ENCODE peak calls at places on chromosomes 16 and 17, in four cellular contexts. One of them, this sample, is unnamed.

GRCh38 chr17:78343433-78344201 is 16.3 kb downstream of the SOCS3 start:
- DNase-seq in amniotic stem cell: no peak
- DNase-seq in stimulated activated CD4-positive, alpha-beta T cell treated with anti-CD3 and anti-CD28 coated beads, Interleukin-2, amount 100 ng/mL, for 4 hours: peak
- DNase-seq in left lung: peak
- DNase-seq in this sample: no peak

GRCh38 chr17:8016632-8017424 is 14.4 kb downstream of the GUCY2D start:
- DNase-seq in amniotic stem cell: no peak
- DNase-seq in stimulated activated CD4-positive, alpha-beta T cell treated with anti-CD3 and anti-CD28 coated beads, Interleukin-2, amount 100 ng/mL, for 4 hours: no peak
- DNase-seq in left lung: peak
- DNase-seq in this sample: peak

GRCh38 chr17:5809580-5810188 is 225.4 kb upstream of the NLRP1 start:
- DNase-seq in amniotic stem cell: no peak
- DNase-seq in stimulated activated CD4-positive, alpha-beta T cell treated with anti-CD3 and anti-CD28 coated beads, Interleukin-2, amount 100 ng/mL, for 4 hours: no peak
- DNase-seq in left lung: no peak
- DNase-seq in this sample: no peak

GRCh38 chr17:19342611-19343255 is 19.8 kb downstream of the B9D1 start:
- DNase-seq in amniotic stem cell: no peak
- DNase-seq in stimulated activated CD4-positive, alpha-beta T cell treated with anti-CD3 and anti-CD28 coated beads, Interleukin-2, amount 100 ng/mL, for 4 hours: no peak
- DNase-seq in left lung: no peak
- DNase-seq in this sample: peak

GRCh38 chr16:11285842-11286241 is 4.7 kb upstream of the PRM1 start:
- DNase-seq in amniotic stem cell: no peak
- DNase-seq in stimulated activated CD4-positive, alpha-beta T cell treated with anti-CD3 and anti-CD28 coated beads, Interleukin-2, amount 100 ng/mL, for 4 hours: no peak
- DNase-seq in left lung: no peak
- DNase-seq in this sample: no peak

GRCh38 chr16:87012954-87013938 is 303.9 kb downstream of the C16orf95 start:
- DNase-seq in amniotic stem cell: no peak
- DNase-seq in stimulated activated CD4-positive, alpha-beta T cell treated with anti-CD3 and anti-CD28 coated beads, Interleukin-2, amount 100 ng/mL, for 4 hours: no peak
- DNase-seq in left lung: no peak
- DNase-seq in this sample: no peak

GRCh38 chr17:58525239-58525638 is 10.8 kb upstream of the MTMR4 start:
- DNase-seq in amniotic stem cell: no peak
- DNase-seq in stimulated activated CD4-positive, alpha-beta T cell treated with anti-CD3 and anti-CD28 coated beads, Interleukin-2, amount 100 ng/mL, for 4 hours: no peak
- DNase-seq in left lung: no peak
- DNase-seq in this sample: peak

GRCh38 chr16:67563708-67564468 is 1.6 kb downstream of the CTCF start:
- DNase-seq in amniotic stem cell: no peak
- DNase-seq in stimulated activated CD4-positive, alpha-beta T cell treated with anti-CD3 and anti-CD28 coated beads, Interleukin-2, amount 100 ng/mL, for 4 hours: no peak
- DNase-seq in left lung: no peak
- DNase-seq in this sample: no peak

GRCh38 chr17:68518063-68518815 is 6.0 kb downstream of the PRKAR1A start:
- DNase-seq in amniotic stem cell: no peak
- DNase-seq in stimulated activated CD4-positive, alpha-beta T cell treated with anti-CD3 and anti-CD28 coated beads, Interleukin-2, amount 100 ng/mL, for 4 hours: no peak
- DNase-seq in left lung: no peak
- DNase-seq in this sample: no peak

GRCh38 chr16:69499541-69500255 is 66.1 kb upstream of the NFAT5 start:
- DNase-seq in amniotic stem cell: no peak
- DNase-seq in stimulated activated CD4-positive, alpha-beta T cell treated with anti-CD3 and anti-CD28 coated beads, Interleukin-2, amount 100 ng/mL, for 4 hours: no peak
- DNase-seq in left lung: no peak
- DNase-seq in this sample: no peak

GRCh38 chr17:56838687-56839086 is 4.7 kb downstream of the DGKE start:
- DNase-seq in amniotic stem cell: no peak
- DNase-seq in stimulated activated CD4-positive, alpha-beta T cell treated with anti-CD3 and anti-CD28 coated beads, Interleukin-2, amount 100 ng/mL, for 4 hours: no peak
- DNase-seq in left lung: no peak
- DNase-seq in this sample: no peak

GRCh38 chr16:59886021-59886420 is 1151.9 kb upstream of the GOT2 start:
- DNase-seq in amniotic stem cell: no peak
- DNase-seq in stimulated activated CD4-positive, alpha-beta T cell treated with anti-CD3 and anti-CD28 coated beads, Interleukin-2, amount 100 ng/mL, for 4 hours: no peak
- DNase-seq in left lung: no peak
- DNase-seq in this sample: peak

GRCh38 chr16:4882261-4882632 is 35.0 kb downstream of the UBN1 start:
- DNase-seq in amniotic stem cell: no peak
- DNase-seq in stimulated activated CD4-positive, alpha-beta T cell treated with anti-CD3 and anti-CD28 coated beads, Interleukin-2, amount 100 ng/mL, for 4 hours: no peak
- DNase-seq in left lung: no peak
- DNase-seq in this sample: no peak

GRCh38 chr16:88069397-88070168 is 118.3 kb downstream of the BANP start:
- DNase-seq in amniotic stem cell: no peak
- DNase-seq in stimulated activated CD4-positive, alpha-beta T cell treated with anti-CD3 and anti-CD28 coated beads, Interleukin-2, amount 100 ng/mL, for 4 hours: no peak
- DNase-seq in left lung: peak
- DNase-seq in this sample: no peak

GRCh38 chr16:57929250-57929649 is 41.7 kb downstream of the CNGB1 start:
- DNase-seq in amniotic stem cell: no peak
- DNase-seq in stimulated activated CD4-positive, alpha-beta T cell treated with anti-CD3 and anti-CD28 coated beads, Interleukin-2, amount 100 ng/mL, for 4 hours: no peak
- DNase-seq in left lung: no peak
- DNase-seq in this sample: no peak

GRCh38 chr17:789160-789840 is 7.1 kb downstream of the MRM3 start:
- DNase-seq in amniotic stem cell: no peak
- DNase-seq in stimulated activated CD4-positive, alpha-beta T cell treated with anti-CD3 and anti-CD28 coated beads, Interleukin-2, amount 100 ng/mL, for 4 hours: no peak
- DNase-seq in left lung: no peak
- DNase-seq in this sample: no peak

GRCh38 chr16:75550211-75550662 is 5.8 kb downstream of the TMEM231 start:
- DNase-seq in amniotic stem cell: no peak
- DNase-seq in stimulated activated CD4-positive, alpha-beta T cell treated with anti-CD3 and anti-CD28 coated beads, Interleukin-2, amount 100 ng/mL, for 4 hours: no peak
- DNase-seq in left lung: no peak
- DNase-seq in this sample: no peak

GRCh38 chr16:11129378-11129781 is 126.6 kb downstream of the SOCS1 start:
- DNase-seq in amniotic stem cell: no peak
- DNase-seq in stimulated activated CD4-positive, alpha-beta T cell treated with anti-CD3 and anti-CD28 coated beads, Interleukin-2, amount 100 ng/mL, for 4 hours: no peak
- DNase-seq in left lung: no peak
- DNase-seq in this sample: no peak

GRCh38 chr16:68995011-68995504 is 110.4 kb upstream of the HAS3 start:
- DNase-seq in amniotic stem cell: no peak
- DNase-seq in stimulated activated CD4-positive, alpha-beta T cell treated with anti-CD3 and anti-CD28 coated beads, Interleukin-2, amount 100 ng/mL, for 4 hours: no peak
- DNase-seq in left lung: no peak
- DNase-seq in this sample: no peak

GRCh38 chr17:46876353-46876887 is 25.0 kb downstream of the WNT9B start:
- DNase-seq in amniotic stem cell: no peak
- DNase-seq in stimulated activated CD4-positive, alpha-beta T cell treated with anti-CD3 and anti-CD28 coated beads, Interleukin-2, amount 100 ng/mL, for 4 hours: no peak
- DNase-seq in left lung: no peak
- DNase-seq in this sample: no peak

GRCh38 chr16:86406056-86406455 is 104.3 kb upstream of the FOXF1 start:
- DNase-seq in amniotic stem cell: no peak
- DNase-seq in stimulated activated CD4-positive, alpha-beta T cell treated with anti-CD3 and anti-CD28 coated beads, Interleukin-2, amount 100 ng/mL, for 4 hours: no peak
- DNase-seq in left lung: no peak
- DNase-seq in this sample: no peak

GRCh38 chr17:50920891-50921595 is 54.9 kb upstream of the TOB1 start:
- DNase-seq in amniotic stem cell: no peak
- DNase-seq in stimulated activated CD4-positive, alpha-beta T cell treated with anti-CD3 and anti-CD28 coated beads, Interleukin-2, amount 100 ng/mL, for 4 hours: no peak
- DNase-seq in left lung: no peak
- DNase-seq in this sample: no peak

GRCh38 chr16:49023095-49023494 is 258.5 kb downstream of the CBLN1 start:
- DNase-seq in amniotic stem cell: no peak
- DNase-seq in stimulated activated CD4-positive, alpha-beta T cell treated with anti-CD3 and anti-CD28 coated beads, Interleukin-2, amount 100 ng/mL, for 4 hours: no peak
- DNase-seq in left lung: no peak
- DNase-seq in this sample: no peak

GRCh38 chr17:20053343-20053964 is 44.3 kb downstream of the SPECC1 start:
- DNase-seq in amniotic stem cell: no peak
- DNase-seq in stimulated activated CD4-positive, alpha-beta T cell treated with anti-CD3 and anti-CD28 coated beads, Interleukin-2, amount 100 ng/mL, for 4 hours: no peak
- DNase-seq in left lung: no peak
- DNase-seq in this sample: no peak

GRCh38 chr16:14464796-14465195 is 165.3 kb downstream of the PARN start:
- DNase-seq in amniotic stem cell: no peak
- DNase-seq in stimulated activated CD4-positive, alpha-beta T cell treated with anti-CD3 and anti-CD28 coated beads, Interleukin-2, amount 100 ng/mL, for 4 hours: no peak
- DNase-seq in left lung: no peak
- DNase-seq in this sample: no peak

This sample was measured in suprapubic skin.